ENCODE peak calls at places on chromosomes 1 and 21, in six cellular contexts. M is H9, T is IMR-90, C is neuronal stem cell, L is mesenchymal stem cell, N is H1. U is an unnamed sample. For H3K27me3, the result is how much of the 10 kb centered on the place peaks cover.

GRCh38 chr1:16122916-16123315 is 33.0 kb downstream of the EPHA2 start:
- DNase-seq in M (peak), T (peak), C (no peak), L (peak), N (no peak), U (peak)

GRCh38 chr1:39952359-39953110 is 2.4 kb upstream of the MFSD2A start:
- DNase-seq in M (no peak), T (no peak), C (no peak), L (peak), N (no peak), U (no peak)

GRCh38 chr21:29155118-29155932 is 24.9 kb downstream of the MAP3K7CL start:
- DNase-seq in M (peak), T (peak), C (no peak), L (no peak), N (no peak), U (peak)

GRCh38 chr1:205375816-205376545 is 19.3 kb upstream of the KLHDC8A start:
- DNase-seq in M (peak), T (peak), C (peak), L (peak), N (no peak), U (peak)

GRCh38 chr1:233613252-233614172 is at the start of gene KCNK1:
- DNase-seq in M (peak), T (peak), C (peak), L (peak), N (peak), U (peak)

GRCh38 chr1:199422206-199422605 is 605.3 kb upstream of the NR5A2 start:
- DNase-seq in M (peak), T (peak), C (no peak), L (peak), N (peak), U (peak)

GRCh38 chr21:15064576-15065380 is at the start of gene NRIP1:
- DNase-seq in M (peak), T (peak), C (peak), L (peak), N (no peak), U (peak)

GRCh38 chr1:116769561-116769977 is 15.3 kb downstream of the CD2 start:
- DNase-seq in M (no peak), T (no peak), C (no peak), L (peak), N (no peak), U (no peak)

GRCh38 chr1:160137216-160137862 is 14.1 kb upstream of the ATP1A4 start:
- DNase-seq in M (no peak), T (no peak), C (no peak), L (no peak), N (no peak), U (no peak)

GRCh38 chr21:37373539-37373938 is 7.0 kb downstream of the DYRK1A start:
- DNase-seq in M (no peak), T (no peak), C (no peak), L (no peak), N (no peak), U (no peak)

GRCh38 chr1:222375656-222376055 is 172.2 kb downstream of the HHIPL2 start:
- DNase-seq in M (no peak), T (peak), C (no peak), L (no peak), N (no peak), U (no peak)

GRCh38 chr21:23743821-23744220 is 1863.5 kb downstream of the MRPL39 start:
- DNase-seq in M (no peak), T (no peak), C (no peak), L (no peak), N (no peak), U (no peak)

GRCh38 chr1:1329304-1330210 is 1.5 kb upstream of the TAS1R3 start:
- DNase-seq in M (no peak), T (no peak), C (no peak), L (no peak), N (no peak), U (no peak)

GRCh38 chr1:235945775-235946565 is 79.3 kb upstream of the LYST start:
- DNase-seq in M (no peak), T (no peak), C (no peak), L (no peak), N (no peak), U (peak)

GRCh38 chr1:153880962-153881361 is 41.8 kb downstream of the GATAD2B start:
- DNase-seq in M (no peak), T (peak), C (no peak), L (peak), N (no peak), U (peak)

GRCh38 chr21:37358392-37358791 is 8.2 kb upstream of the DYRK1A start:
- DNase-seq in M (no peak), T (no peak), C (no peak), L (peak), N (no peak), U (no peak)

GRCh38 chr1:212098771-212099170 is 63.2 kb downstream of the DTL start:
- DNase-seq in M (no peak), T (no peak), C (no peak), L (no peak), N (no peak), U (no peak)

GRCh38 chr21:17250651-17251294 is 262.1 kb upstream of the CXADR start:
- DNase-seq in M (no peak), T (no peak), C (no peak), L (no peak), N (no peak), U (no peak)

GRCh38 chr21:44709426-44710293 is 1.7 kb downstream of the TSPEAR start:
- DNase-seq in M (peak), T (peak), C (no peak), L (no peak), N (no peak), U (no peak)

GRCh38 chr21:44706706-44707615 is 4.4 kb downstream of the TSPEAR start:
- DNase-seq in M (no peak), T (no peak), C (no peak), L (no peak), N (no peak), U (no peak)

GRCh38 chr21:44710294-44710665 is 1.1 kb downstream of the TSPEAR start:
- DNase-seq in M (peak), T (no peak), C (no peak), L (no peak), N (no peak), U (no peak)

GRCh38 chr21:44708866-44709425 is 2.4 kb downstream of the TSPEAR start:
- DNase-seq in M (no peak), T (no peak), C (no peak), L (no peak), N (no peak), U (no peak)

GRCh38 chr21:44708213-44708865 is 3.0 kb downstream of the TSPEAR start:
- DNase-seq in M (peak), T (no peak), C (no peak), L (no peak), N (no peak), U (no peak)
- H3K27me3 ChIP-seq in M (half or more), T (half or more), C (half or more), L (half or more), N (half or more), U (half or more)

DNA sequence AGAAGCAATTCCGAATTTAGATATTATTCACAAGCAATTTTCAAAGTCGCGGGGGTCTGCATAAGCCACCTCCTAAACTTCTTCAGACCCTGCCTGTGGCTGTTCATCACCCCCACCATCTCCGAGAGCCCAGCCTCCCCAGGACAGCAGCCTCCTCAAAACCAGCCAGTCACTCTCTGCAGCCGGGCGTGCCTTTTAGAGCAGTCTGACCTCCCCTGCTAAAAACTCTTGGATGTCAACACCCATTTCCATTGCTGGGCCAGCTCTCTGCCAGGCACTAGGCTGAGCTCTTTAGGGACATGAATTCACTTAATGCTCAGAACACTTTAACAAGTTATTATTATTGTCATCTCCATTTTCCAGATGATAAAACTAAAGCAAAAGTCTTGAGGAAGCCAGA is 11.7 kb downstream of the ADPRS start:
- DNase-seq in M (no peak), T (no peak), C (no peak), L (no peak), N (no peak), U (no peak)
- H3K14ac ChIP-seq in M (no peak), T (no peak), C (no peak), L (no peak), N (no peak), U (no peak)

DNA sequence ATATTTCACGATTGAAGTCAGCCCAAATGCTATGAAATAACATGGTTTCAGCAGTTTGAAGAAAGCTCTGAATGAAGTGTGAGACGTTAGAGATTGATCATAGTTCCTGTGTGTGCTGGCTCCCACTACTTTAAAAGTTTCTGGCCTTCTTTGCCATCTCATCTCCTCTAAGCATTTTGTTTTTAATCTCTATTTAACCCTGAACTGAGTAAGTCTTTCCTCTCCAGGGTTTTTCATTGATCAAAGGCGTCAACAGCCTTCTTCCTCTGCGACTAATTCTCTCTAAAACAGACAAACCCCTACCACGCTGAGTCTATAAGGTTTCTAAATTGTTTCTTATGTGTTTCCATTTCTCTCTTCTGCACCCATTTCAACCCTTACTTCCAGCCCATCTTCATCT is 225.4 kb upstream of the B3GALT2 start:
- DNase-seq in M (no peak), T (no peak), C (no peak), L (no peak), N (no peak), U (no peak)
- H2BK120ac ChIP-seq in M (no peak), T (peak), C (no peak), L (no peak), N (no peak), U (no peak)

GRCh38 chr1:221018415-221018814 is 139.2 kb downstream of the HLX start:
- DNase-seq in M (no peak), T (no peak), C (no peak), L (no peak), N (no peak), U (no peak)
- H3K27me3 ChIP-seq in M (under half), T (under half), C (under half), L (under half), N (under half), U (under half)

DNA sequence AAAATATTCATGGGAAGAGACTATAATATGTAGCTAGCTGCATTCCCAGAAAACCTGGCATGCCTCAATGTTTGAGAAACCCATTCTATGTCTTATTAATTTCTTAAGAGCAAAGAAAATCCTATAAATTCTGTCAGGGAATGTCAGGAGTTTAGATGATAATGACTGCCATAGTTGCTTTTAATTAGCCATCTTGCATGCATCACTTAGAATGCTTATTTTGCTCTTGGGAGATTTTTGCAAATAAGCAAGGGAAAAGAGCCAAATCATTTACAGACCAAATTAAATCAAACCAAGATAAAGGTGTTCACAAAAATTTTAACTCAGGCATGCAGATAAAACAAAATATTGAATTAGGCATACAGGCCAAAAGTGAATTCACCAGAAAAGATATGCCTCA is 152.8 kb downstream of the FASLG start:
- DNase-seq in M (no peak), T (no peak), C (no peak), L (no peak), N (no peak), U (no peak)
- H3K14ac ChIP-seq in M (no peak), T (no peak), C (no peak), L (no peak), N (no peak), U (no peak)